ENCODE peak calls at places on chromosomes 12 and 14, in six cellular contexts. X, D, F, C, V and U are unnamed samples.

GRCh38 chr12:88993655-88994054 is 358.6 kb downstream of the DUSP6 start:
- DNase-seq in X (no peak), D (peak), F (peak), C (peak), V (peak), U (peak)

GRCh38 chr14:105184461-105184860 is 3.3 kb upstream of the NUDT14 start:
- DNase-seq in X (no peak), D (no peak), F (no peak), C (no peak), V (no peak), U (no peak)

GRCh38 chr14:67389261-67389660 is 22.7 kb downstream of the PLEK2 start:
- DNase-seq in X (no peak), D (no peak), F (no peak), C (no peak), V (no peak), U (no peak)

GRCh38 chr12:104792570-104792969 is 165.5 kb downstream of the SLC41A2 start:
- DNase-seq in X (no peak), D (peak), F (peak), C (no peak), V (no peak), U (peak)

GRCh38 chr12:21539797-21540196 is 13.7 kb downstream of the SPX start:
- DNase-seq in X (no peak), D (no peak), F (no peak), C (no peak), V (no peak), U (no peak)

GRCh38 chr12:123889848-123890535 is 82.6 kb downstream of the CCDC92 start:
- DNase-seq in X (no peak), D (no peak), F (peak), C (no peak), V (no peak), U (no peak)

GRCh38 chr12:53441040-53441833 is at the start of gene PRR13:
- DNase-seq in X (peak), D (peak), F (peak), C (peak), V (peak), U (peak)

GRCh38 chr14:68544150-68544892 is 248.5 kb downstream of the ZFP36L1 start:
- DNase-seq in X (peak), D (peak), F (peak), C (no peak), V (peak), U (peak)

GRCh38 chr12:128570191-128571065 is 253.3 kb downstream of the SLC15A4 start:
- DNase-seq in X (no peak), D (no peak), F (no peak), C (no peak), V (no peak), U (no peak)

GRCh38 chr14:105059917-105060565 is 5.2 kb downstream of the GPR132 start:
- DNase-seq in X (no peak), D (no peak), F (no peak), C (no peak), V (no peak), U (no peak)

GRCh38 chr12:69066420-69067373 is 133.7 kb upstream of the CPM start:
- DNase-seq in X (no peak), D (no peak), F (no peak), C (no peak), V (no peak), U (no peak)

GRCh38 chr14:77107228-77107627 is 9.2 kb downstream of the CIPC start:
- DNase-seq in X (peak), D (no peak), F (peak), C (no peak), V (no peak), U (no peak)

GRCh38 chr12:77231548-77231947 is 166.2 kb upstream of the E2F7 start:
- DNase-seq in X (peak), D (peak), F (peak), C (no peak), V (peak), U (peak)

GRCh38 chr12:133023566-133023965 is 13.7 kb upstream of the ZNF84 start:
- DNase-seq in X (no peak), D (peak), F (no peak), C (no peak), V (no peak), U (no peak)

GRCh38 chr12:124453419-124454351 is 113.7 kb downstream of the NCOR2 start:
- DNase-seq in X (peak), D (peak), F (peak), C (no peak), V (peak), U (no peak)

GRCh38 chr14:37594916-37595808 is at the start of the genes FOXA1 and TTC6:
- DNase-seq in X (no peak), D (peak), F (peak), C (peak), V (peak), U (no peak)

GRCh38 chr12:5433840-5434646 is 2.1 kb downstream of the NTF3 start:
- DNase-seq in X (no peak), D (no peak), F (no peak), C (no peak), V (no peak), U (no peak)

DNA sequence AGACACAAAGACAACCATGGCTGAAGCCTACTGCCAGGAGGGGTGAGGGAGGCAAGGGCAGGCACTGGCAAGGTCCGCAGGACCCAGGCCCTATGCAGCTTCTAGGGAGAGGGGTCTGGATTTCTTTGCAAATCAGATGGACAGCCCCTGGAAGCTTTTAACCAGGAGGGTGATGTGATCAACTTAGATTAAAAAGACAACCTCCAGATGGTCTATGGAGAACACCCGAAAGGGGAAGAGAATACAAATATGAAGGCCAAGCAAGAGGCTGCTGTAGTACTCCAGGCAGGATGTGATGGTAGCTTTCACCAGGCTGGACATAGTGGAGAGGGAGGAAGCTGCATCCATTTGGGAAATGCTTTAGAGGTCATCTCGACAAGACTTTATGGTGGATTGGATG is 83.3 kb upstream of the TSPAN11 start:
- DNase-seq in X (no peak), D (no peak), F (no peak), C (no peak), V (no peak), U (no peak)
- H3K4me3 ChIP-seq in X (no peak), D (no peak), F (no peak), C (no peak), V (no peak), U (no peak)

DNA sequence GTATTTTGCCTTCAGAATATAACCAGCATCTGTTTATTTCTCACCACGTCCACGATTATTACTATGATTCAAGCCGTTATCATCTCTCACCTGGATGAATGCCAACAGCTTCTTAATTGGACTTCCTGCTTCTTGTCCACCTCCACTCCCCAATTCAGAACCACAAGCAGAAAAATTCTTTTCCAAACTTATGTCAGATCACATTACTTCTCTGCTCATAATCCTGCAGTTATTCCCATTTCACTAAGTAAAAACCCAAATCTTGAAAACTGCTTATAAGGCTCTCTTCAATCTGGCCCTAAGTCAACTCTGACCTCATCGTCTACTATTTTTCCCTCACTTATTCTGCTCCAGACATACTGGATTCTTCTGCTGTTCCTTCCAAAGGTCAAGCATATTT is 2.0 kb downstream of the CRY1 start:
- DNase-seq in X (no peak), D (peak), F (peak), C (no peak), V (peak), U (no peak)
- H3K4me3 ChIP-seq in X (peak), D (peak), F (peak), C (peak), V (peak), U (peak)

DNA sequence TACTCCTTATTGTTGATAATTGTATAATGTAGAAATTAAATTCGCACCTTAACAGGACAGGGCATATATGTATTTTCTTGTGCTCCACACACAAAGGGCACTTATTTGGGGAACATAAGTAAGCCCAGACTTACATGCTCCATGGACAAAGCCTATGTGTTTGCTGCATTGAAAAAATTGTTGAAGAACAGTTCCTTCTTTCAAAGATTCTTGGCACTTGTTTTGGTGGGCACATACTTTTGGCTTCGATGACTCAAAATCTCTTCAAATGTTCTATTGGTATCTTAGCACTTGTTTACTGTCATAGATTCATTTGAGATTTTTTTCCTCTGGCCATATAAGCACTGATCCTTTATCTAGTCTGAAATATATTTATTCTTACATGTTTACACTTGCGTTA is 1.4 kb upstream of the MAP4K5 start:
- DNase-seq in X (no peak), D (peak), F (no peak), C (no peak), V (no peak), U (no peak)
- H3K4me3 ChIP-seq in X (no peak), D (no peak), F (no peak), C (no peak), V (no peak), U (no peak)

DNA sequence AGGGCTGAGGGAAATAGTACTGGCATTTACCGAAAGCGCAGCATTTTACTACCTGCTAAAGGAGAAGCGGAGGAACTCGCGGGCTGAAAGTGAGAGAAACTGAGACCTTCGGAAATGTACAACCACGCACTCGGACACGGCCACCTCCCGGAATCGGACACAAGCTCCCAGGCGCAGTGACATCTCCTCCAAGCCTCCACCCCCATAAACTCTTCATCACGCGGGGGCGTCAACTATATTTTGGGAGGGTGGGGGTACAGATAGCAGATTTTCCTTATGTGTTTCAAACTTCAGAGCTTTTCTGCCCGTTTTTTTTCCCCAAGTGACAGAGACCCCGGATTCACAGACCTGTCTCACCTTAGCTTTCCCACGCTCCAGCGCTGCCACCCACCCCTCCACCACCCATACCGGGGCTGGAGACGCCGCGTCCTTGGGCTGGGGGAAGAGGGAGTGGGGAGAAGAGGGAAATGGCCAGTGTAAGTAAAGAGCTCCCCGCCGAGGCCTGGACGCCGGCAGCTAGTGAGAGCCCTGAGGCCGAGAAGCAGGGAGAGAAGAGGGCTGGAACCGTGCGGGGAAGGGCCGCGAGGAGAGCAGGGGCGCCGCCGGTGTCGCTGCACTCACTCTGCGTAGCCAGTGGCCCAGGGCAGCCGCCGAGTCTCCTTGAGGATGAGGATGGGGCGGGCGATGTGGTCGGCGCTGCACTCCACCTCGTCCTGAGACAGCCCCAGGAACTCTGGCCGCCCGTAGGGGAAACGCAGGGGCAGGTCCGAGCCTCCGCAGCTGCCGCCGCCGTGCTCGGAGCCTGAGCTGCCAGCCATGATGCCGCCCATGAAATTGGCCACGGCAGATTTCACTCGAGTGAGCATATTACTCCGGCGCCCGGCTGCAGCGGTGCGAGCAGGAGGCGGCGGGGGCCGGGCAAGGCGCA is 815 bp downstream of the PPM1H start:
- DNase-seq in X (no peak), D (peak), F (peak), C (no peak), V (peak), U (no peak)
- H3K4me3 ChIP-seq in X (peak), D (peak), F (peak), C (peak), V (peak), U (peak)

DNA sequence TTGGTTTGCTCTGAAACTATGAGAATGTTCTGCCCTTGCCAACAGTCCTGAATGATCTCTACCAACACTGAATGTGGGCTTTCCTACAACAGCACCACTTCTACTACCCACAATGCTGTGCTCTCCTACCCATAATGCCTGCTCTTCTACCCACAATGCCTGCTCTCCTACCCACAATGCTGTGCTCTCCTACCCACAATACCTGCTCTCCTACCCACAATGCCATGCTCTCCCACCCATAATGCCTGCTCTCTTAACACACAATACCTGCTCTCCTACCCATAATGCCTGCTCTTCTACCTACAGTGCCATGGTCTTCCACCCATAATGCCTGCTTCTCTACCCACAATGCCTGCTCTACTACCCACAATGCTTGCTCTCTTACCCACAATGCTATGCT is 92.3 kb downstream of the KCNK13 start:
- DNase-seq in X (no peak), D (no peak), F (no peak), C (no peak), V (no peak), U (no peak)
- H3K4me3 ChIP-seq in X (no peak), D (no peak), F (no peak), C (no peak), V (no peak), U (no peak)

GRCh38 chr12:52036587-52037171 is 14.6 kb upstream of the NR4A1 start:
- DNase-seq in X (peak), D (peak), F (peak), C (peak), V (peak), U (no peak)
- H3K4me3 ChIP-seq in X (peak), D (peak), F (peak), C (peak), V (peak), U (peak)

GRCh38 chr14:90539996-90540395 is 143.2 kb downstream of the CALM1 start:
- DNase-seq in X (no peak), D (no peak), F (no peak), C (no peak), V (no peak), U (no peak)
- H3K4me3 ChIP-seq in X (no peak), D (no peak), F (no peak), C (no peak), V (no peak), U (no peak)

GRCh38 chr14:65975865-65976264 is 510.3 kb upstream of the CCDC196 start:
- DNase-seq in X (no peak), D (no peak), F (peak), C (no peak), V (no peak), U (no peak)
- H3K4me3 ChIP-seq in X (no peak), D (no peak), F (no peak), C (no peak), V (no peak), U (no peak)

GRCh38 chr12:66169221-66170170 is at the start of gene TMBIM4:
- DNase-seq in X (peak), D (peak), F (peak), C (peak), V (peak), U (peak)
- H3K4me3 ChIP-seq in X (peak), D (peak), F (peak), C (peak), V (peak), U (peak)

GRCh38 chr12:49827351-49828099 is 688 bp downstream of the NCKAP5L start:
- DNase-seq in X (peak), D (peak), F (peak), C (peak), V (peak), U (no peak)
- H3K4me3 ChIP-seq in X (peak), D (peak), F (peak), C (peak), V (peak), U (peak)